ENCODE peak calls at places on chromosomes 2 and 18, in seven cellular contexts. One of them, this sample, is unnamed.

GRCh38 chr18:49342690-49343089 is 117.8 kb downstream of the DYM start:
- DNase-seq in kidney: no peak
- DNase-seq in IMR-90: peak; percentile 26
- DNase-seq in fibroblast of the aortic adventitia: no peak
- DNase-seq in body of pancreas: no peak
- DNase-seq in heart left ventricle: no peak
- DNase-seq in sigmoid colon: no peak
- DNase-seq in this sample: peak; percentile 77

GRCh38 chr18:50955246-50955645 is 12.6 kb upstream of the ELAC1 start:
- DNase-seq in body of pancreas: no peak
- DNase-seq in IMR-90: no peak
- DNase-seq in heart left ventricle: no peak
- DNase-seq in fibroblast of the aortic adventitia: no peak
- DNase-seq in kidney: no peak
- DNase-seq in sigmoid colon: no peak
- DNase-seq in this sample: no peak

GRCh38 chr2:127909019-127909418 is 23.3 kb upstream of the AMMECR1L start:
- DNase-seq in sigmoid colon: no peak
- DNase-seq in kidney: no peak
- DNase-seq in IMR-90: no peak
- DNase-seq in body of pancreas: no peak
- DNase-seq in heart left ventricle: no peak
- DNase-seq in fibroblast of the aortic adventitia: no peak
- DNase-seq in this sample: no peak

GRCh38 chr2:51350100-51350499 is 318.2 kb upstream of the NRXN1 start:
- DNase-seq in body of pancreas: no peak
- DNase-seq in kidney: no peak
- DNase-seq in heart left ventricle: no peak
- DNase-seq in IMR-90: peak; percentile 91
- DNase-seq in sigmoid colon: no peak
- DNase-seq in fibroblast of the aortic adventitia: peak; percentile 21
- DNase-seq in this sample: no peak

GRCh38 chr2:54975598-54976507 is 74.4 kb downstream of the RTN4 start:
- DNase-seq in kidney: no peak
- DNase-seq in fibroblast of the aortic adventitia: no peak
- DNase-seq in body of pancreas: no peak
- DNase-seq in sigmoid colon: no peak
- DNase-seq in heart left ventricle: no peak
- DNase-seq in IMR-90: no peak
- DNase-seq in this sample: no peak

GRCh38 chr2:217935901-217936684 is 66.7 kb downstream of the TNS1 start:
- DNase-seq in fibroblast of the aortic adventitia: peak; percentile 79
- DNase-seq in heart left ventricle: no peak
- DNase-seq in body of pancreas: no peak
- DNase-seq in kidney: peak; percentile 45
- DNase-seq in IMR-90: peak; percentile 52
- DNase-seq in sigmoid colon: no peak
- DNase-seq in this sample: no peak

GRCh38 chr2:23524261-23524706 is 139.3 kb downstream of the KLHL29 start:
- DNase-seq in body of pancreas: peak; percentile 39
- DNase-seq in heart left ventricle: no peak
- DNase-seq in fibroblast of the aortic adventitia: peak; percentile 30
- DNase-seq in IMR-90: peak; percentile 62
- DNase-seq in kidney: peak; percentile 88
- DNase-seq in sigmoid colon: peak; percentile 84
- DNase-seq in this sample: no peak

GRCh38 chr2:236928353-236929153 is 157.1 kb upstream of the COPS8 start:
- DNase-seq in fibroblast of the aortic adventitia: peak; percentile 35
- DNase-seq in sigmoid colon: no peak
- DNase-seq in kidney: no peak
- DNase-seq in IMR-90: no peak
- DNase-seq in body of pancreas: peak; percentile 23
- DNase-seq in heart left ventricle: no peak
- DNase-seq in this sample: no peak

GRCh38 chr2:161725297-161725696 is 101.1 kb downstream of the SLC4A10 start:
- DNase-seq in sigmoid colon: no peak
- DNase-seq in heart left ventricle: no peak
- DNase-seq in body of pancreas: no peak
- DNase-seq in kidney: no peak
- DNase-seq in IMR-90: no peak
- DNase-seq in fibroblast of the aortic adventitia: no peak
- DNase-seq in this sample: no peak

GRCh38 chr2:27117995-27118524 is 868 bp downstream of the CGREF1 start:
- DNase-seq in sigmoid colon: no peak
- DNase-seq in IMR-90: no peak
- DNase-seq in heart left ventricle: no peak
- DNase-seq in body of pancreas: no peak
- DNase-seq in fibroblast of the aortic adventitia: no peak
- DNase-seq in kidney: no peak
- DNase-seq in this sample: no peak
- H3K4me3 ChIP-seq in sigmoid colon: peak overlapping the region; percentile 44
- H3K4me3 ChIP-seq in IMR-90: peak overlapping the region; percentile 42
- H3K4me3 ChIP-seq in heart left ventricle: peak overlapping the region; percentile 24
- H3K4me3 ChIP-seq in body of pancreas: no peak overlapping the region
- H3K4me3 ChIP-seq in fibroblast of the aortic adventitia: peak overlapping the region; percentile 67
- H3K4me3 ChIP-seq in kidney: no peak overlapping the region
- H3K4me3 ChIP-seq in this sample: peak overlapping the region; percentile 69

GRCh38 chr2:186853871-186854435 is 5.0 kb upstream of the ZSWIM2 start:
- DNase-seq in sigmoid colon: no peak
- DNase-seq in IMR-90: peak; percentile 46
- DNase-seq in kidney: no peak
- DNase-seq in fibroblast of the aortic adventitia: peak; percentile 68
- DNase-seq in heart left ventricle: no peak
- DNase-seq in body of pancreas: no peak
- DNase-seq in this sample: no peak

GRCh38 chr2:186852508-186852907 is 3.5 kb upstream of the ZSWIM2 start:
- DNase-seq in heart left ventricle: no peak
- DNase-seq in sigmoid colon: no peak
- DNase-seq in body of pancreas: no peak
- DNase-seq in kidney: no peak
- DNase-seq in fibroblast of the aortic adventitia: no peak
- DNase-seq in IMR-90: no peak
- DNase-seq in this sample: no peak

DNA sequence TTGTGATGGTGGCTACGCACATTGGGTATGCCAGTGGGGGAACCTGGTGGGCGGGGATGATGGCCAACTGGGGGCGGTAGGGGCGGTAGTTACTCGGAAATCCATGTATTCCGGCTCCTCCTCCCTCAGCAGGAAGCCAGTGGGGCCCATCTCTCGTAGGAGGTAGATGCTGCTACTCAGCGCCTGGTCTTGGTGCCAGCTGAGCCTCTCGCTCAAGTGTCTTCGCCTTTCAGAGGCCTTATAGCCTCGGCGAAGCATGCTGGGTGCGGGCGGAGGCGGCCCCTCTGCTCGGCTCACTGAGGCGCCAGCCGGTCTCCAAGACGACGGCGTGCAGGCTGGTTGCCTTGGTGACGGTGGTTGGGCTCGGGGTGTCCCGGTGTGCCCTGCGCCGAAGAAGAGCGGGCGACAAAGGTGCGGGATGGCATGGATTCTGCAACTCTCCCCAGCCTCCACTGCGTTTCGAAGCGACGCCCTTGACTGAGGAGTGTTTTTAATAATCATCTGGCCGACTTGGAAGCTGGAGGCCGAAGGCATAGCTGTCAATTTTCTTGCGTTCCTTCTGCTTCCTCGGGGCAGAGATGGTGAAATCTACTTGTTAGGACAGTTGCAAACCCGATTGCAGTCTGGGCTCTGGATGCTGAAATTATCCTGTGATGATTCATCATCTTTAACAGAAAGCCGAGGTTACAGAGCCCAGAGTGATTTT is at the start of gene ZSWIM2:
- DNase-seq in sigmoid colon: peak; percentile 70
- DNase-seq in heart left ventricle: peak; percentile 32
- DNase-seq in IMR-90: peak; percentile 88
- DNase-seq in kidney: peak; percentile 84
- DNase-seq in body of pancreas: peak; percentile 72
- DNase-seq in fibroblast of the aortic adventitia: peak; percentile 94
- DNase-seq in this sample: no peak
- H3K4me3 ChIP-seq in sigmoid colon: peak within 1 kb of the TSS; percentile 46
- H3K4me3 ChIP-seq in heart left ventricle: peak within 1 kb of the TSS; percentile 38
- H3K4me3 ChIP-seq in IMR-90: peak within 1 kb of the TSS; percentile 69
- H3K4me3 ChIP-seq in kidney: peak within 1 kb of the TSS; percentile 39
- H3K4me3 ChIP-seq in body of pancreas: no peak within 1 kb of the TSS
- H3K4me3 ChIP-seq in fibroblast of the aortic adventitia: peak within 1 kb of the TSS; percentile 66
- H3K4me3 ChIP-seq in this sample: no peak within 1 kb of the TSS

DNA sequence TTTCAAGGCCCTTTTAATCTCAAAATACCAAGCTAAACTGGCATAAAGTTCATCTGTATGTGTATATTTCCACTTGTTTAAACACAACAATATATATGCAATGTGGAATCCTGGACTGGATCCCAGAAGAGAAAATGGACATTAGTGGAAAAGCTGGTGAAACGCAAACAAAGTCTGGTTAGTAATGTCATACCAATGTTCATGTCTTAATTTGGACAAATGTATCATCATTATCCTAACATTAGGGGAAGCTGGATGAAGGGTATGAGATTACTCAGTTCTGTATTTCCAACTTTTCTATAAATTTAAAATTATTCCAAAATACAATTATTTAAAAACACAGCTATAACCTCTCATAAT is 3.8 kb downstream of the SP3 start:
- DNase-seq in heart left ventricle: no peak
- DNase-seq in body of pancreas: no peak
- DNase-seq in sigmoid colon: no peak
- DNase-seq in IMR-90: peak; percentile 67
- DNase-seq in kidney: no peak
- DNase-seq in fibroblast of the aortic adventitia: no peak
- DNase-seq in this sample: no peak
- H3K4me3 ChIP-seq in heart left ventricle: no peak overlapping the region
- H3K4me3 ChIP-seq in body of pancreas: no peak overlapping the region
- H3K4me3 ChIP-seq in sigmoid colon: no peak overlapping the region
- H3K4me3 ChIP-seq in IMR-90: no peak overlapping the region
- H3K4me3 ChIP-seq in kidney: no peak overlapping the region
- H3K4me3 ChIP-seq in fibroblast of the aortic adventitia: no peak overlapping the region
- H3K4me3 ChIP-seq in this sample: peak overlapping the region; percentile 65

DNA sequence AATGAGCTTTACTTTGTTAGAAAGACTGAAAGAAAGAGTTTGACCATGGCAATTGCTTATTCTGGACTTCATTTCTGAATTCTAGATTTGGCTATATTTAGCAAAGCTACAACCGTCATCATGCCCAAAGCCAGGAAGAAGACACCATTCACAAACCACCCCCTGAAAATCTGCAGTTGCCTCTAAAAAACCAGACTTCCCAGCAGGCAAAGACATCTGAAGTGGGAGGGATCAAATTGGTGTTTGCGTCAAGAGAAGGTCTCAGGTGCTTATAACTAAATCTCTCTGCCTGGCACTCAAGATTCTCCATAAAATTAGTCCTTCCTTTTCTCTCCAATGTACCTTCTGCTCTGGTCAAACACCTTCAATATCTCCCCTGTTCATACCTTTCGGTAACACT is 5.6 kb downstream of the AAK1 start:
- DNase-seq in kidney: no peak
- DNase-seq in IMR-90: no peak
- DNase-seq in fibroblast of the aortic adventitia: no peak
- DNase-seq in sigmoid colon: no peak
- DNase-seq in heart left ventricle: no peak
- DNase-seq in body of pancreas: no peak
- DNase-seq in this sample: no peak
- H3K4me3 ChIP-seq in kidney: no peak overlapping the region
- H3K4me3 ChIP-seq in IMR-90: no peak overlapping the region
- H3K4me3 ChIP-seq in fibroblast of the aortic adventitia: no peak overlapping the region
- H3K4me3 ChIP-seq in sigmoid colon: no peak overlapping the region
- H3K4me3 ChIP-seq in heart left ventricle: no peak overlapping the region
- H3K4me3 ChIP-seq in body of pancreas: no peak overlapping the region
- H3K4me3 ChIP-seq in this sample: no peak overlapping the region

DNA sequence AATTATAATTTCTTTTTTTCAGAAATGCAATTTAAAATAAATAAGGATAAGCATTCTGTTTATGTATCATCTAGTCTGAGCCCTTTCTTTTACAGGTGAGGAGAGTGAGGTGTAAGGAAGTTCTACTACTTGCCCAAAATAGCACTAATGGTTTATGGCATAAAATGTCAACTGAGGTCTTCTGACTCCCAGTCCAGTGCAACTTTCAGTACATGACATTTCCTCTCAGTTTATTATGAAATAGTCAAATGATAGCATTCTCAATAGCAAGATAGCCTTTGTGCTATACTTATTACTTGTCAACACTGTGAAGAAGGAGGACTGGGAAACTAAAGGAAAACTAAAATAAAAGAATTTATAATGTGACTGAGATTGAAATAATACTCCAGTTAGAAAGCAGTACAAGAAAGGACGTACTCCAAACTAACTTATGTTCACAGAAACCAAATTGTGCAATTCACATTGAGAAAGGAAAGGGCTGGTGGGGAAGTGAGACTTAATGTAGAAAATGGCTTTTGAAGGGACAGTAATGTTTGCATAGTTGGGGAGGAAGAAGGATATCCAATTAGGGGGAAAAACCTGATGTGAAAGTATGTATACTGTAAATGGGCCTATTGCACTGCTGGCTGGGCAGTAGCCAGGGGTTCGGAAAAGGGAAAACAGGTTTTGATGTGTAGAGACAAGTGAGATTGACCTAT is 166.7 kb upstream of the ZEB2 start:
- DNase-seq in fibroblast of the aortic adventitia: no peak
- DNase-seq in IMR-90: no peak
- DNase-seq in sigmoid colon: no peak
- DNase-seq in heart left ventricle: no peak
- DNase-seq in kidney: no peak
- DNase-seq in body of pancreas: no peak
- DNase-seq in this sample: no peak
- H3K4me3 ChIP-seq in fibroblast of the aortic adventitia: no peak overlapping the region
- H3K4me3 ChIP-seq in IMR-90: no peak overlapping the region
- H3K4me3 ChIP-seq in sigmoid colon: no peak overlapping the region
- H3K4me3 ChIP-seq in heart left ventricle: no peak overlapping the region
- H3K4me3 ChIP-seq in kidney: no peak overlapping the region
- H3K4me3 ChIP-seq in body of pancreas: no peak overlapping the region
- H3K4me3 ChIP-seq in this sample: no peak overlapping the region

DNA sequence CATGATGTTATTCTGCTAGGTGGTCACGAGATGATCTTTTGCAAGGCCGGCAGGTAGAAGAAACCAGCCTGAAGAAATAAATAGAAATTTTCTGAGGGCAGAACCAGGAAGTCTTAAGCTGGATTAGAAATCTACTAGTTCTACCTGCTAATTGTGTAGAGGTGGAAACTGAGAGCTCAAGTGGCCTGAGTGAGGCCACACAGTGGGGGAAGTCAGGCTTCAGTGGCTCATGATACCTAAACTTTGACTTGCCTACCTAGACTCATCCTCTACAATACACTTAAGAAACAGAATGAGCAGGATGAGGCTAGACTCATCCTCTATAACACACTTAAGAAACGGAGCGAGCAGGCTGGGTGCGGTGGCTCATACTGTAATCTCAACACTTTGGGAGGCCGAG is 134.9 kb upstream of the NDUFV2 start:
- DNase-seq in body of pancreas: no peak
- DNase-seq in sigmoid colon: no peak
- DNase-seq in IMR-90: no peak
- DNase-seq in heart left ventricle: no peak
- DNase-seq in fibroblast of the aortic adventitia: no peak
- DNase-seq in kidney: no peak
- DNase-seq in this sample: no peak
- H3K4me3 ChIP-seq in body of pancreas: no peak overlapping the region
- H3K4me3 ChIP-seq in sigmoid colon: no peak overlapping the region
- H3K4me3 ChIP-seq in IMR-90: no peak overlapping the region
- H3K4me3 ChIP-seq in heart left ventricle: no peak overlapping the region
- H3K4me3 ChIP-seq in fibroblast of the aortic adventitia: no peak overlapping the region
- H3K4me3 ChIP-seq in kidney: no peak overlapping the region
- H3K4me3 ChIP-seq in this sample: no peak overlapping the region

DNA sequence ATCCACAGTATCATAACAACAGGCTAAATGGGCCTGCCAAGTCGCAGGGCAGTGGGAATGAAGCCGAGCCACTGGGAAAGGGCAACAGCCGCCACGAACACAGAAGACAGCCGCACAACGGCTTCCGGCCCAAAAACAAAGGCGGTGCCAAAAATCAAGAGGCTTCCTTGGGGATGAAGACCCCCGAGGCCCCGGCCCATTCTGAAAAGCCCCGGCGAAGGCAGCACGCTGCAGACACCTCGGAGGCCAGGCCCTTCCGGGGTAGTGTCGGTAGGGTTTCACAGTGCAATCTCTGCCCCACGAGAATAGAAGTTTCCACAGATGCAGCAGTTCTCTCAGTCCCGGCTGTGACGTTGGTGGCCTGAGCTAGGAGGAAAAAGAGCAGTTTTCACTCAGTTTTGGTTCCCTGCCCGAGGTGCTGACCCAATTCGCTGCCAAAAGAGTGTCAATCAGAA is 32.2 kb downstream of the KCTD18 start:
- DNase-seq in sigmoid colon: peak; percentile 88
- DNase-seq in body of pancreas: no peak
- DNase-seq in fibroblast of the aortic adventitia: no peak
- DNase-seq in heart left ventricle: peak; percentile 81
- DNase-seq in kidney: no peak
- DNase-seq in IMR-90: no peak
- DNase-seq in this sample: no peak
- H3K4me3 ChIP-seq in sigmoid colon: no peak overlapping the region
- H3K4me3 ChIP-seq in body of pancreas: no peak overlapping the region
- H3K4me3 ChIP-seq in fibroblast of the aortic adventitia: no peak overlapping the region
- H3K4me3 ChIP-seq in heart left ventricle: peak overlapping the region; percentile 34
- H3K4me3 ChIP-seq in kidney: no peak overlapping the region
- H3K4me3 ChIP-seq in IMR-90: no peak overlapping the region
- H3K4me3 ChIP-seq in this sample: no peak overlapping the region